ENCODE peak calls at places on chromosome 9, in six cellular contexts. O is B cell; X is fibroblast of mammary gland; U is tibial nerve; T is type B pancreatic cell; R is activated CD8-positive, alpha-beta T cell treated with anti-CD3 and anti-CD28 coated beads for 36 hours. L is an unnamed sample.

GRCh38 chr9:71514344-71514975 is 253.9 kb downstream of the CEMIP2 start:
- DNase-seq in T (no peak), R (no peak), X (no peak), U (no peak), O (no peak), L (no peak)

GRCh38 chr9:124420991-124421543 is 5.8 kb upstream of the PSMB7 start:
- DNase-seq in O (no peak), X (no peak), R (no peak), T (no peak), U (no peak), L (no peak)

GRCh38 chr9:80156725-80157124 is 585.0 kb downstream of the TLE4 start:
- DNase-seq in O (no peak), U (no peak), T (no peak), X (no peak), R (no peak), L (no peak)

GRCh38 chr9:38101423-38101822 is 32.4 kb upstream of the SHB start:
- DNase-seq in X (no peak), O (no peak), R (no peak), U (no peak), T (no peak), L (no peak)

GRCh38 chr9:3977388-3977787 is 322.5 kb downstream of the GLIS3 start:
- DNase-seq in R (no peak), X (no peak), U (no peak), T (no peak), O (no peak), L (no peak)

GRCh38 chr9:92798358-92798757 is 33.7 kb upstream of the BICD2 start:
- DNase-seq in T (no peak), O (no peak), U (no peak), X (no peak), R (no peak), L (no peak)

GRCh38 chr9:116605060-116605459 is 82.0 kb upstream of the TRIM32 start:
- DNase-seq in R (no peak), T (no peak), U (no peak), O (no peak), X (no peak), L (no peak)

GRCh38 chr9:20236676-20237075 is 385.6 kb downstream of the MLLT3 start:
- DNase-seq in R (no peak), T (no peak), U (no peak), O (no peak), X (no peak), L (no peak)

GRCh38 chr9:7780261-7780988 is 19.2 kb downstream of the DMAC1 start:
- DNase-seq in T (no peak), U (no peak), O (no peak), R (no peak), X (peak; percentile 80), L (no peak)

GRCh38 chr9:93041108-93041802 is 17.2 kb upstream of the SUSD3 start:
- DNase-seq in O (no peak), R (peak; percentile 54), U (no peak), X (peak; percentile 21), T (no peak), L (no peak)

GRCh38 chr9:105608685-105609598 is 51.0 kb downstream of the FKTN start:
- DNase-seq in X (peak; percentile 65), R (no peak), T (no peak), O (peak; percentile 34), U (no peak), L (peak; percentile 21)

GRCh38 chr9:34479316-34479865 is 20.8 kb downstream of the DNAI1 start:
- DNase-seq in R (no peak), U (no peak), X (no peak), O (no peak), T (no peak), L (no peak)

GRCh38 chr9:75181748-75182147 is 93.4 kb downstream of the OSTF1 start:
- DNase-seq in T (no peak), R (no peak), U (no peak), X (peak; percentile 55), O (no peak), L (no peak)

GRCh38 chr9:81588148-81588874 is 101.0 kb downstream of the TLE1 start:
- DNase-seq in R (no peak), O (no peak), T (no peak), X (peak; percentile 39), U (no peak), L (no peak)

GRCh38 chr9:107158321-107158720 is 124.8 kb upstream of the RAD23B start:
- DNase-seq in X (peak; percentile 43), T (no peak), U (no peak), R (peak; percentile 14), O (no peak), L (peak; percentile 16)

GRCh38 chr9:136275655-136276429 is 28.1 kb downstream of the CCDC187 start:
- DNase-seq in U (no peak), T (no peak), R (no peak), O (no peak), X (no peak), L (no peak)

GRCh38 chr9:93184439-93185221 is 691 bp downstream of the WNK2 start:
- DNase-seq in T (no peak), U (no peak), O (peak; percentile 76), R (peak; percentile 11), X (no peak), L (peak; percentile 70)

GRCh38 chr9:88651682-88652633 is 117.0 kb downstream of the NXNL2 start:
- DNase-seq in T (no peak), O (no peak), R (no peak), X (peak; percentile 99), U (peak; percentile 83), L (no peak)

GRCh38 chr9:69655065-69655464 is 17.1 kb downstream of the APBA1 start:
- DNase-seq in U (no peak), R (no peak), T (no peak), O (no peak), X (no peak), L (no peak)
- TF ChIP-seq CTCF in U (no peak), R (no peak), T (peak; percentile 30), O (no peak), X (no peak), L (no peak)

GRCh38 chr9:111900081-111900805 is 3.6 kb downstream of the UGCG start:
- DNase-seq in O (no peak), T (no peak), U (no peak), R (no peak), X (no peak), L (no peak)

GRCh38 chr9:111897831-111898144 is 1.2 kb downstream of the UGCG start:
- DNase-seq in X (peak; percentile 39), O (peak; percentile 60), T (no peak), U (no peak), R (no peak), L (peak; percentile 63)

GRCh38 chr9:111898331-111899096 is 1.9 kb downstream of the UGCG start:
- DNase-seq in U (no peak), O (no peak), T (no peak), X (no peak), R (no peak), L (no peak)

GRCh38 chr9:111895996-111896941 is at the start of gene UGCG:
- DNase-seq in R (peak; percentile 88), U (peak; percentile 76), X (peak; percentile 83), T (peak; percentile 92), O (peak; percentile 98), L (peak; percentile 96)

DNA sequence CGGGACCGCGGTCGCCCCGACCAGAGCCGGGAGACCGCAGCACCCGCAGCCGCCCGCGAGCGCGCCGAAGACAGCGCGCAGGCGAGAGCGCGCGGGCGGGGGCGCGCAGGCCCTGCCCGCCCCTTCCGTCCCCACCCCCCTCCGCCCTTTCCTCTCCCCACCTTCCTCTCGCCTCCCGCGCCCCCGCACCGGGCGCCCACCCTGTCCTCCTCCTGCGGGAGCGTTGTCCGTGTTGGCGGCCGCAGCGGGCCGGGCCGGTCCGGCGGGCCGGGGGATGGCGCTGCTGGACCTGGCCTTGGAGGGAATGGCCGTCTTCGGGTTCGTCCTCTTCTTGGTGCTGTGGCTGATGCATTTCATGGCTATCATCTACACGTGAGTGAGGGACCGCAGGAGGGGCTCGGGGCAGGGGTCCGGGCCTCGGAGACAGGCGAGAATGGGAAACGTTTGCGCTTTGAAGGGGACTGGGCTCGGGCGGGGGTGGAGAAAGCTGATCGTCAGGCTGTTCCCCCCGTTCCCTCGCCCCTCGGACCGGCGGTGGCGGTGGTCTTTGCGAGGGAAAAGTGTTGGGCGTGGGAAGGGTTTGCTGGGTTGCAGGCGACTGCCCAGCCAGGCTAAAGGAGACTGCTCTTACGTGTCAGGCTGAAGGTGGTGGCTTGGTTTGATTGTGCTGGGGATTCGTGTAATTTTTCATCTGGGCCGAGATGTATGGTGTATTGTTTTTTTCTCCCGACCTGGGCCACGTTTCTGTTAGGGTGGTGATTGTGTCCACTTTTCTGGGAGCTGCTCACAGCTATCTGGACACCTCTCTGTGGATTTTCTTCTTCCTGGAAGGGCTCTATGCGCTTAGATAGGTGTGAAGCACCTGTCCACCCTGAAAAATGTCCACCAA is 572 bp downstream of the UGCG start:
- DNase-seq in R (peak; percentile 38), U (peak; percentile 43), X (peak; percentile 56), O (peak; percentile 88), T (peak; percentile 76), L (peak; percentile 77)
- TF ChIP-seq CTCF in R (no peak), U (peak; percentile 8), X (no peak), O (no peak), T (no peak), L (peak; percentile 36)

DNA sequence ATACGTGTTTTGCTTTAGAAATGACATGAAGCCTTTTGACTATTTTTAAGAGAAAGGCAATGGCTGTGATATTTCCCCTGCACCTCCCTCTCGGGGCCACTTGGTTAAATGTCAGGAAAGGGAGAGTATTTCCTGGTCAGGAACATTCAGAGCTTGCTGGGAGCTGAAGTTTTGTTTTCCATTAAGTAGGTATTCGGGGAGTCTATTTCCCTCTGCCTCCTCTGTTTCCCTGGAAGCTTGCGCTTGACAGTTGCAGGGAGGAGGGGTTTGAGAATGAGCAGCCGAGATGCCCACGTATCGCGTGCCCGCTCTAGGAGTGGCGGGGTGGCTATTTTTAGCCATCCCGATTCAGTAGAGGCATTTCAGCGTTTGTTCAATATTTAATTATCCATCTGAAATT is 6.7 kb downstream of the DAB2IP start:
- DNase-seq in O (no peak), X (no peak), T (no peak), R (no peak), U (no peak), L (no peak)
- TF ChIP-seq CTCF in O (no peak), X (no peak), T (no peak), R (no peak), U (no peak), L (no peak)

GRCh38 chr9:33453286-33453882 is 6.0 kb upstream of the AQP3 start:
- DNase-seq in T (no peak), X (no peak), R (peak; percentile 52), U (no peak), O (no peak), L (no peak)

GRCh38 chr9:33453999-33454660 is 6.7 kb upstream of the AQP3 start:
- DNase-seq in O (no peak), R (peak; percentile 61), U (no peak), T (no peak), X (no peak), L (no peak)

GRCh38 chr9:33450747-33451146 is 3.4 kb upstream of the AQP3 start:
- DNase-seq in T (no peak), X (no peak), R (no peak), O (no peak), U (no peak), L (no peak)

GRCh38 chr9:33455952-33456351 is 8.6 kb upstream of the AQP3 start:
- DNase-seq in X (no peak), T (no peak), O (no peak), R (peak; percentile 29), U (no peak), L (no peak)

DNA sequence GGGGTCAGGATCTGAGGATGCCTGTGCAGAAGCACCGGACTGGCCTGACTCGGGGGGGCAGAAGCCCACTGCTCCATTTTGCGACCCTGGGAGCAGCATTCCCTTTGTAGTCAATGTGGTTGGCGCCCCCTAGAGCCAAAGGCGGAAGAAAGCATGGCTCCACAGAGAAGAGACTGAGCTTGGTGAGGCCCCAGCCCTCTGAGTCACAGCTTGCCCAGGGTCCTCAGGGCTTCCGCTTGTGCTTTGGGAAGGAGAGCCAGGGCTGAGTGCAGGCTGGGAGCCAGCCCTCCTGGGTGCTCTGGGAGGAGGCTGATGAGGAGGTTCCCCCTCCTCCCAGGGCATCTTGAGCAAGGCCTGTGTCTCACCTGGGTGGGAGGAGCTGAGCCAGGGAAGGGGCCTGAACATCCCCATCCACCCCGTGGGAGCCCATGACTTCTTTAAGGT is 5.5 kb upstream of the AQP3 start:
- DNase-seq in R (peak; percentile 80), X (peak; percentile 82), T (no peak), U (no peak), O (no peak), L (peak; percentile 66)
- TF ChIP-seq CTCF in R (peak; percentile 88), X (peak; percentile 74), T (peak; percentile 85), U (peak; percentile 12), O (no peak), L (peak; percentile 82)

L was measured in GM13977.